ENCODE peak calls at places on chromosome X, in eight cellular contexts. O, U, F, P, S, W, V and G are unnamed samples. For H3K36me3, the result is how much of the 10 kb centered on the place peaks cover.

GRCh38 chrX:32185160-32185559 is 1026.2 kb downstream of the DMD start:
- DNase-seq in O (no peak), U (no peak), F (no peak), P (no peak), S (no peak), W (no peak), V (no peak), G (no peak)

GRCh38 chrX:22760513-22761057 is 239.2 kb upstream of the DDX53 start:
- DNase-seq in O (no peak), U (peak), F (no peak), P (no peak), S (no peak), W (no peak), V (no peak), G (no peak)

GRCh38 chrX:101393530-101394305 is 2.9 kb downstream of the RPL36A start:
- DNase-seq in O (no peak), U (no peak), F (no peak), P (no peak), S (no peak), W (no peak), V (no peak), G (no peak)

GRCh38 chrX:107290019-107290418 is 83.6 kb downstream of the DNAAF6 start:
- DNase-seq in O (no peak), U (no peak), F (no peak), P (no peak), S (no peak), W (no peak), V (no peak), G (no peak)

GRCh38 chrX:52577464-52578173 is 60.8 kb upstream of the XAGE1B start:
- DNase-seq in O (no peak), U (no peak), F (no peak), P (no peak), S (no peak), W (no peak), V (no peak), G (no peak)

GRCh38 chrX:107014927-107015326 is 14.9 kb upstream of the MORC4 start:
- DNase-seq in O (no peak), U (no peak), F (no peak), P (no peak), S (no peak), W (no peak), V (no peak), G (no peak)

GRCh38 chrX:80879143-80879542 is 69.5 kb upstream of the BRWD3 start:
- DNase-seq in O (no peak), U (no peak), F (no peak), P (no peak), S (no peak), W (peak), V (no peak), G (no peak)

GRCh38 chrX:38192007-38192625 is 28.6 kb downstream of the SRPX start:
- DNase-seq in O (no peak), U (peak), F (no peak), P (no peak), S (peak), W (no peak), V (no peak), G (no peak)

GRCh38 chrX:83511208-83511607 is 3.1 kb downstream of the POU3F4 start:
- DNase-seq in O (no peak), U (peak), F (no peak), P (no peak), S (peak), W (no peak), V (no peak), G (no peak)

GRCh38 chrX:11580789-11581188 is 84.9 kb downstream of the ARHGAP6 start:
- DNase-seq in O (no peak), U (no peak), F (no peak), P (no peak), S (no peak), W (no peak), V (no peak), G (no peak)

GRCh38 chrX:23451266-23451665 is 116.6 kb downstream of the PTCHD1 start:
- DNase-seq in O (no peak), U (peak), F (no peak), P (no peak), S (no peak), W (no peak), V (no peak), G (no peak)

GRCh38 chrX:103607385-103608304 is at the start of gene TCEAL3:
- DNase-seq in O (peak), U (peak), F (peak), P (peak), S (peak), W (peak), V (peak), G (peak)

GRCh38 chrX:139126493-139126892 is 404.0 kb upstream of the F9 start:
- DNase-seq in O (no peak), U (peak), F (no peak), P (peak), S (peak), W (peak), V (no peak), G (peak)

GRCh38 chrX:81195712-81196111 is 6.0 kb downstream of the HMGN5 start:
- DNase-seq in O (no peak), U (peak), F (no peak), P (peak), S (peak), W (peak), V (peak), G (peak)

GRCh38 chrX:140440891-140441290 is 64.0 kb downstream of the SOX3 start:
- DNase-seq in O (no peak), U (peak), F (no peak), P (no peak), S (no peak), W (peak), V (no peak), G (no peak)

GRCh38 chrX:108299101-108299591 is 139.1 kb downstream of the COL4A6 start:
- DNase-seq in O (no peak), U (peak), F (no peak), P (no peak), S (no peak), W (peak), V (no peak), G (peak)

GRCh38 chrX:138463476-138463875 is 248.0 kb downstream of the FGF13 start:
- DNase-seq in O (no peak), U (no peak), F (no peak), P (no peak), S (no peak), W (no peak), V (no peak), G (no peak)

GRCh38 chrX:10120828-10121227 is 35.9 kb upstream of the CLCN4 start:
- DNase-seq in O (no peak), U (no peak), F (no peak), P (no peak), S (no peak), W (no peak), V (no peak), G (no peak)

GRCh38 chrX:16113978-16114554 is 9.3 kb upstream of the GRPR start:
- DNase-seq in O (no peak), U (no peak), F (no peak), P (no peak), S (no peak), W (no peak), V (no peak), G (no peak)

DNA sequence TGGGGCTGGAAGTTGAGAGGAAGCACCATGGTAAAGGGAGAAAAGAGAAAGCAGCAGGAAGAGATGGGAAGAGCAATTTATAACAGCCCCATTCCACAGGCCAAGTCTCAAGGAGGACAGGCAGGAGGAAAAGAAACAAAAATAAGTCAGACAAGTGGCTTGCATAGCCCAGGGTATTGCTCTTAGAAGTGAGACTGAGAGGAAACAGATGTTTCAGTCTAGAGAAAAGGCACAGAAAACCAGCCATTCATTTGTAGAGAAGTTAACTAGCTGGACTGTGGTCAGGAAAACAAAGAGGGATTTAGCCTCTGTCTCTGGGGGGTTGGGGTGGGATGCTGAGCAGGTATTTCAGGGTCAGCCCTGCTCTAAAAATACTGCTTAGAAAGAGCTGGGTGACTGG is 175.0 kb upstream of the ARHGEF9 start:
- DNase-seq in O (no peak), U (peak), F (no peak), P (no peak), S (no peak), W (no peak), V (no peak), G (no peak)
- H3K36me3 ChIP-seq in O (under half), U (under half), F (under half), P (under half), S (under half), W (under half), V (under half), G (under half)

GRCh38 chrX:111886678-111887077 is 10.7 kb downstream of the TRPC5OS start:
- DNase-seq in O (no peak), U (no peak), F (no peak), P (no peak), S (no peak), W (no peak), V (no peak), G (no peak)
- H3K27ac ChIP-seq in O (no peak), U (no peak), F (no peak), P (no peak), S (no peak), W (no peak), V (no peak), G (no peak)

GRCh38 chrX:40061871-40062524 is 35.8 kb downstream of the BCOR start:
- DNase-seq in O (no peak), U (no peak), F (no peak), P (no peak), S (no peak), W (peak), V (peak), G (no peak)
- H3K36me3 ChIP-seq in O (under half), U (under half), F (under half), P (half or more), S (half or more), W (under half), V (under half), G (under half)

DNA sequence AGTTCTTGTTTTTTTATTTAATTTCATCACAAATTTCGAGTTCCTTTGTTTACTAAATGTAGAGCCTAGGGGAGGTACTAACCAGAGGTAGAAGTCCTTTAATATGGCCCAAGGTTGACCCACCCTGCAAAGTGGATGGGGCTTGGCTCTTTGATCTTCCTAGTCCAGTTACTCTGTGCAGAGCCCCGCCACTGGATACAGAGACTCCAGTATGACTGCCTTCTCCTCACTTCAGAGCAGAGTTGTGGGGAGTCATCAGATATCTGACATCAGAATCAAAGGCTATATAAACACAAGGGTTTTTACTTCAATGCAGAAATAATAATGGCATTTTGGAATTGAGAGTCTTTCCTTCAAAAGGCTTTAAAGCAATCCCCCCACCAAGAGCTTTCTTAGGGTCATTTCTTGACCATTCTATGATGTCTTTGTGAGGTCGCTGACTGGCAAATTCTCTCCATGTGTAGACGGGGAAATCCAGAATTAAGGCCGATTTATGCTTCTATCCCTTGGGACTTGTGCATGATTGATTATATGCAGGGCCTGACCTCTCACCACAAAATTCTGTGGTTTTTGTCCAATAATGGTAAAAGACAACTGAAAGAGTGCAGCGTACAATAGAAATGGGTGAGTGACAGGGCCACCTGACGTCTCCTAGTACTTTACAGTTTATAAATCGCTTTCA is 88.3 kb upstream of the CITED1 start:
- DNase-seq in O (no peak), U (no peak), F (no peak), P (no peak), S (no peak), W (no peak), V (no peak), G (no peak)
- H3K27ac ChIP-seq in O (no peak), U (no peak), F (no peak), P (no peak), S (no peak), W (no peak), V (no peak), G (no peak)

GRCh38 chrX:45771114-45771513 is 570.4 kb upstream of the DIPK2B start:
- DNase-seq in O (no peak), U (no peak), F (peak), P (no peak), S (no peak), W (peak), V (no peak), G (peak)
- H3K36me3 ChIP-seq in O (under half), U (under half), F (under half), P (under half), S (under half), W (under half), V (under half), G (under half)

DNA sequence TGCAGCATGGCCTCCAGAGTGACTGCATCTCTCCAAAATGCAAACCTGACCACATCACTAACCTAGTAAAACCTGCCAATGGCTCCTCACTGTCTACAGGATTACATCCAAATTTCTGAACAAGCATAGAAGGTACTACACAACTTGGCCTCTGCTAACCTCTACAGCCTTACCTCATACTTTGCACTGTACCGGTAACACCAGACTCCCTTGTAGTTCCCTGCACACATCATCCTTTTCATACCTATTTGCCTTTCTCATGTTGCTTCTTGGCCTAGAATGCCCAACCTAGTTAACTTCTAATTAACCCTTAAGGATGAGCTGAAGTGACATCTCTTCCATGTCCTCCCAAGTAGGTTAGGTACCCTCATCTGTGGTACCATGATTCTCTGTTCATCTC is 33.4 kb upstream of the KCNE5 start:
- DNase-seq in O (no peak), U (no peak), F (no peak), P (no peak), S (no peak), W (no peak), V (no peak), G (no peak)
- H3K27ac ChIP-seq in O (no peak), U (no peak), F (no peak), P (no peak), S (no peak), W (no peak), V (no peak), G (no peak)